ENCODE peak calls at places on chromosomes 13 and 19, in seven cellular contexts. I is heart left ventricle; C is glomerular endothelial cell; P is activated naive CD4-positive, alpha-beta T cell treated with anti-CD3 and anti-CD28 coated beads for 36 hours; X is effector CD4-positive, alpha-beta T cell; N is activated CD4-positive, alpha-beta T cell treated with anti-CD3 and anti-CD28 coated beads for 36 hours; Y is GM12892. U is an unnamed sample.
A peak's percentile ranks its signal among the peaks of the same experiment; 100 is the strongest.

GRCh38 chr19:50315773-50316448 is 13.3 kb downstream of the KCNC3 start:
- DNase-seq in I (no peak), C (no peak), X (no peak), N (peak; percentile 69), Y (peak; percentile 53), P (peak; percentile 70), U (peak; percentile 10)

GRCh38 chr13:37289212-37289935 is 183.9 kb upstream of the CSNK1A1L start:
- DNase-seq in N (no peak), P (no peak), X (no peak), C (no peak), Y (no peak), I (no peak), U (no peak)

GRCh38 chr13:113297370-113297871 is 382 bp downstream of the LAMP1 start:
- DNase-seq in X (peak; percentile 39), I (peak; percentile 31), N (peak; percentile 68), Y (peak; percentile 33), P (peak; percentile 42), C (no peak), U (no peak)

GRCh38 chr13:21075303-21076264 is 14.2 kb upstream of the LATS2 start:
- DNase-seq in X (no peak), P (peak; percentile 38), N (peak; percentile 54), I (peak; percentile 59), C (no peak), Y (peak; percentile 33), U (peak; percentile 9)

GRCh38 chr13:98494769-98495168 is 82.1 kb downstream of the STK24 start:
- DNase-seq in C (no peak), I (no peak), N (no peak), X (no peak), Y (no peak), P (no peak), U (no peak)

GRCh38 chr19:1406496-1406817 is 929 bp upstream of the DAZAP1 start:
- DNase-seq in I (no peak), Y (no peak), C (no peak), X (no peak), N (no peak), P (no peak), U (no peak)

GRCh38 chr19:27776020-27776419 is 1436.9 kb downstream of the UQCRFS1 start:
- DNase-seq in X (no peak), Y (no peak), I (no peak), C (no peak), P (no peak), N (peak; percentile 25), U (peak; percentile 11)

GRCh38 chr19:53942001-53942786 is 20.5 kb upstream of the CACNG8 start:
- DNase-seq in Y (no peak), N (peak; percentile 50), C (no peak), I (no peak), P (peak; percentile 9), X (no peak), U (no peak)

GRCh38 chr19:10565028-10565566 is 713 bp downstream of the KRI1 start:
- DNase-seq in X (peak; percentile 38), I (peak; percentile 45), P (peak; percentile 67), C (no peak), N (peak; percentile 77), Y (peak; percentile 78), U (peak; percentile 66)

GRCh38 chr13:65584126-65584525 is 1646.0 kb downstream of the PCDH9 start:
- DNase-seq in N (no peak), X (no peak), P (no peak), C (no peak), Y (no peak), I (no peak), U (no peak)